ENCODE peak calls at places on chromosomes 4 and X, in four cellular contexts. G is NCI-H2081 treated with DMSO at 0.1 percent for 48 hours, H is AG09309, L is anterior cingulate cortex. W is an unnamed sample.
A peak's percentile ranks its signal among the peaks of the same experiment; 100 is the strongest.

GRCh38 chr4:115165503-115165902 is 52.1 kb upstream of the NDST4 start:
- DNase-seq in H (no peak), L (no peak), G (no peak), W (no peak)

GRCh38 chr4:118801895-118802575 is 33.9 kb downstream of the SEC24D start:
- DNase-seq in L (no peak), G (no peak), H (no peak), W (no peak)

GRCh38 chr4:156677136-156677535 is 294.5 kb downstream of the PDGFC start:
- DNase-seq in G (no peak), L (no peak), H (no peak), W (peak; percentile 20)

GRCh38 chr4:76308548-76308947 is 2.0 kb downstream of the STBD1 start:
- DNase-seq in L (no peak), G (no peak), H (no peak), W (no peak)

GRCh38 chr4:153483432-153484418 is 17.6 kb downstream of the TMEM131L start:
- DNase-seq in G (no peak), H (no peak), L (no peak), W (no peak)

GRCh38 chr4:88672987-88673386 is 24.6 kb downstream of the NAP1L5 start:
- DNase-seq in H (no peak), G (no peak), L (no peak), W (no peak)

GRCh38 chr4:142840516-142841123 is 5.5 kb downstream of the INPP4B start:
- DNase-seq in H (no peak), L (no peak), G (no peak), W (no peak)

GRCh38 chrX:72060196-72060974 is 71.3 kb downstream of the RTL5 start:
- DNase-seq in L (no peak), G (no peak), H (no peak), W (peak; percentile 18)

GRCh38 chrX:78922754-78923153 is 22.4 kb upstream of the P2RY10 start:
- DNase-seq in L (no peak), H (no peak), G (no peak), W (no peak)

GRCh38 chr4:88908003-88908402 is 149.0 kb downstream of the FAM13A start:
- DNase-seq in L (no peak), H (no peak), G (no peak), W (no peak)

GRCh38 chr4:15569746-15570145 is 85.4 kb downstream of the FBXL5 start:
- DNase-seq in L (no peak), H (no peak), G (no peak), W (no peak)

GRCh38 chrX:53082773-53083616 is 828 bp downstream of the TSPYL2 start:
- DNase-seq in L (no peak), H (no peak), G (no peak), W (no peak)

GRCh38 chrX:16687514-16687913 is 25.0 kb downstream of the CTPS2 start:
- DNase-seq in L (no peak), G (no peak), H (no peak), W (no peak)

GRCh38 chr4:74370912-74371311 is 6.0 kb downstream of the EREG start:
- DNase-seq in H (no peak), L (no peak), G (no peak), W (peak; percentile 78)

GRCh38 chr4:51836531-51836930 is 6.4 kb upstream of the DCUN1D4 start:
- DNase-seq in H (no peak), L (no peak), G (no peak), W (no peak)

GRCh38 chrX:13369541-13370140 is 49.8 kb upstream of the ATXN3L start:
- DNase-seq in L (no peak), H (no peak), G (peak; percentile 74), W (no peak)

GRCh38 chr4:176769519-176769918 is 23.2 kb downstream of the VEGFC start:
- DNase-seq in L (no peak), H (peak; percentile 87), G (no peak), W (no peak)

GRCh38 chrX:101931104-101931493 is 728 bp downstream of the ZMAT1 start:
- DNase-seq in L (no peak), G (no peak), H (no peak), W (no peak)

GRCh38 chrX:29728639-29729038 is 486.7 kb upstream of the MAGEB2 start:
- DNase-seq in H (no peak), L (no peak), G (no peak), W (no peak)

GRCh38 chrX:50448565-50448964 is 22.1 kb downstream of the DGKK start:
- DNase-seq in L (no peak), G (no peak), H (no peak), W (peak; percentile 1)

GRCh38 chr4:1493540-1494287 is 87.5 kb upstream of the NKX1-1 start:
- DNase-seq in H (no peak), G (no peak), L (no peak), W (no peak)

GRCh38 chr4:1113311-1114009 is at the start of gene RNF212:
- DNase-seq in H (no peak), G (no peak), L (no peak), W (peak; percentile 18)

GRCh38 chr4:164252286-164252685 is 501.6 kb upstream of the SMIM31 start:
- DNase-seq in L (no peak), H (no peak), G (no peak), W (no peak)